ENCODE peak calls at places on chromosomes 5 and 9, in ten cellular contexts. One of them, this sample, is unnamed.

GRCh38 chr9:110207071-110207923 is 662 bp downstream of the C9orf152 start:
- DNase-seq in foreskin fibroblast: no peak
- DNase-seq in left ventricle myocardium inferior: no peak
- DNase-seq in GM06990: no peak
- DNase-seq in Panc1: no peak
- DNase-seq in tibial nerve: no peak
- DNase-seq in PC-9: peak; percentile 87
- DNase-seq in colonic mucosa: peak; percentile 91
- DNase-seq in progenitor cell of endocrine pancreas: peak; percentile 15
- DNase-seq in HCT116: no peak
- DNase-seq in this sample: no peak

GRCh38 chr5:130279386-130279785 is 375.1 kb downstream of the CHSY3 start:
- DNase-seq in foreskin fibroblast: no peak
- DNase-seq in left ventricle myocardium inferior: no peak
- DNase-seq in progenitor cell of endocrine pancreas: no peak
- DNase-seq in colonic mucosa: no peak
- DNase-seq in HCT116: no peak
- DNase-seq in Panc1: no peak
- DNase-seq in GM06990: no peak
- DNase-seq in tibial nerve: no peak
- DNase-seq in PC-9: no peak
- DNase-seq in this sample: no peak

GRCh38 chr5:179732918-179733763 is 519 bp downstream of the MAML1 start:
- DNase-seq in PC-9: no peak
- DNase-seq in GM06990: peak; percentile 39
- DNase-seq in left ventricle myocardium inferior: peak; percentile 34
- DNase-seq in Panc1: no peak
- DNase-seq in progenitor cell of endocrine pancreas: peak; percentile 29
- DNase-seq in HCT116: no peak
- DNase-seq in tibial nerve: peak; percentile 30
- DNase-seq in foreskin fibroblast: peak; percentile 23
- DNase-seq in colonic mucosa: peak; percentile 61
- DNase-seq in this sample: peak; percentile 61

GRCh38 chr5:136200761-136201160 is 7.8 kb upstream of the SMIM32 start:
- DNase-seq in foreskin fibroblast: no peak
- DNase-seq in HCT116: no peak
- DNase-seq in left ventricle myocardium inferior: no peak
- DNase-seq in progenitor cell of endocrine pancreas: no peak
- DNase-seq in colonic mucosa: no peak
- DNase-seq in PC-9: no peak
- DNase-seq in tibial nerve: no peak
- DNase-seq in Panc1: no peak
- DNase-seq in GM06990: no peak
- DNase-seq in this sample: no peak

GRCh38 chr5:128815201-128815600 is 150.1 kb upstream of the SLC27A6 start:
- DNase-seq in GM06990: no peak
- DNase-seq in tibial nerve: no peak
- DNase-seq in Panc1: no peak
- DNase-seq in foreskin fibroblast: peak; percentile 1
- DNase-seq in colonic mucosa: no peak
- DNase-seq in PC-9: no peak
- DNase-seq in HCT116: no peak
- DNase-seq in progenitor cell of endocrine pancreas: no peak
- DNase-seq in left ventricle myocardium inferior: no peak
- DNase-seq in this sample: no peak

GRCh38 chr5:55546991-55547390 is 12.2 kb upstream of the PLPP1 start:
- DNase-seq in PC-9: no peak
- DNase-seq in left ventricle myocardium inferior: no peak
- DNase-seq in foreskin fibroblast: no peak
- DNase-seq in GM06990: no peak
- DNase-seq in Panc1: no peak
- DNase-seq in HCT116: no peak
- DNase-seq in colonic mucosa: no peak
- DNase-seq in tibial nerve: no peak
- DNase-seq in progenitor cell of endocrine pancreas: no peak
- DNase-seq in this sample: no peak

GRCh38 chr5:79562351-79563246 is 48.7 kb upstream of the HOMER1 start:
- DNase-seq in GM06990: no peak
- DNase-seq in colonic mucosa: no peak
- DNase-seq in tibial nerve: no peak
- DNase-seq in left ventricle myocardium inferior: no peak
- DNase-seq in HCT116: no peak
- DNase-seq in PC-9: no peak
- DNase-seq in foreskin fibroblast: peak; percentile 39
- DNase-seq in Panc1: no peak
- DNase-seq in progenitor cell of endocrine pancreas: no peak
- DNase-seq in this sample: no peak

GRCh38 chr5:139650689-139651501 is 2.7 kb downstream of the CXXC5 start:
- DNase-seq in HCT116: no peak
- DNase-seq in foreskin fibroblast: no peak
- DNase-seq in tibial nerve: peak; percentile 59
- DNase-seq in GM06990: no peak
- DNase-seq in PC-9: peak; percentile 65
- DNase-seq in Panc1: no peak
- DNase-seq in colonic mucosa: peak; percentile 74
- DNase-seq in progenitor cell of endocrine pancreas: no peak
- DNase-seq in left ventricle myocardium inferior: peak; percentile 75
- DNase-seq in this sample: no peak

GRCh38 chr5:167853421-167853820 is 438.0 kb upstream of the WWC1 start:
- DNase-seq in colonic mucosa: no peak
- DNase-seq in tibial nerve: no peak
- DNase-seq in HCT116: no peak
- DNase-seq in left ventricle myocardium inferior: no peak
- DNase-seq in foreskin fibroblast: peak; percentile 0
- DNase-seq in PC-9: no peak
- DNase-seq in GM06990: no peak
- DNase-seq in Panc1: no peak
- DNase-seq in progenitor cell of endocrine pancreas: no peak
- DNase-seq in this sample: no peak

GRCh38 chr9:105887679-105888078 is 193.3 kb downstream of the TMEM38B start:
- DNase-seq in PC-9: no peak
- DNase-seq in HCT116: no peak
- DNase-seq in tibial nerve: no peak
- DNase-seq in colonic mucosa: no peak
- DNase-seq in progenitor cell of endocrine pancreas: no peak
- DNase-seq in Panc1: no peak
- DNase-seq in foreskin fibroblast: no peak
- DNase-seq in GM06990: no peak
- DNase-seq in left ventricle myocardium inferior: no peak
- DNase-seq in this sample: no peak
- TF ChIP-seq CTCF in PC-9: no peak
- TF ChIP-seq CTCF in HCT116: no peak
- TF ChIP-seq CTCF in tibial nerve: no peak
- TF ChIP-seq CTCF in colonic mucosa: no peak
- TF ChIP-seq CTCF in progenitor cell of endocrine pancreas: no peak
- TF ChIP-seq CTCF in Panc1: no peak
- TF ChIP-seq CTCF in foreskin fibroblast: no peak
- TF ChIP-seq CTCF in GM06990: no peak
- TF ChIP-seq CTCF in left ventricle myocardium inferior: no peak
- TF ChIP-seq CTCF in this sample: no peak

GRCh38 chr9:120776788-120777187 is 16.4 kb downstream of the FBXW2 start:
- DNase-seq in GM06990: no peak
- DNase-seq in Panc1: no peak
- DNase-seq in HCT116: no peak
- DNase-seq in left ventricle myocardium inferior: no peak
- DNase-seq in tibial nerve: no peak
- DNase-seq in colonic mucosa: no peak
- DNase-seq in foreskin fibroblast: no peak
- DNase-seq in PC-9: no peak
- DNase-seq in progenitor cell of endocrine pancreas: no peak
- DNase-seq in this sample: no peak

GRCh38 chr9:120777229-120777628 is 16.0 kb downstream of the FBXW2 start:
- DNase-seq in Panc1: no peak
- DNase-seq in GM06990: no peak
- DNase-seq in tibial nerve: no peak
- DNase-seq in colonic mucosa: no peak
- DNase-seq in PC-9: no peak
- DNase-seq in left ventricle myocardium inferior: no peak
- DNase-seq in foreskin fibroblast: no peak
- DNase-seq in HCT116: no peak
- DNase-seq in progenitor cell of endocrine pancreas: no peak
- DNase-seq in this sample: no peak

GRCh38 chr9:120773218-120773617 is 20.0 kb downstream of the FBXW2 start:
- DNase-seq in Panc1: no peak
- DNase-seq in progenitor cell of endocrine pancreas: no peak
- DNase-seq in colonic mucosa: no peak
- DNase-seq in GM06990: no peak
- DNase-seq in left ventricle myocardium inferior: no peak
- DNase-seq in PC-9: no peak
- DNase-seq in tibial nerve: no peak
- DNase-seq in foreskin fibroblast: no peak
- DNase-seq in HCT116: no peak
- DNase-seq in this sample: no peak

GRCh38 chr9:120775859-120776258 is 17.4 kb downstream of the FBXW2 start:
- DNase-seq in HCT116: no peak
- DNase-seq in Panc1: no peak
- DNase-seq in GM06990: no peak
- DNase-seq in colonic mucosa: no peak
- DNase-seq in progenitor cell of endocrine pancreas: no peak
- DNase-seq in PC-9: no peak
- DNase-seq in foreskin fibroblast: no peak
- DNase-seq in left ventricle myocardium inferior: no peak
- DNase-seq in tibial nerve: no peak
- DNase-seq in this sample: no peak

GRCh38 chr9:120774719-120775118 is 18.5 kb downstream of the FBXW2 start:
- DNase-seq in tibial nerve: no peak
- DNase-seq in GM06990: no peak
- DNase-seq in foreskin fibroblast: no peak
- DNase-seq in Panc1: no peak
- DNase-seq in colonic mucosa: no peak
- DNase-seq in left ventricle myocardium inferior: no peak
- DNase-seq in HCT116: no peak
- DNase-seq in progenitor cell of endocrine pancreas: no peak
- DNase-seq in PC-9: no peak
- DNase-seq in this sample: no peak
- TF ChIP-seq CTCF in tibial nerve: no peak
- TF ChIP-seq CTCF in GM06990: no peak
- TF ChIP-seq CTCF in foreskin fibroblast: no peak
- TF ChIP-seq CTCF in Panc1: no peak
- TF ChIP-seq CTCF in colonic mucosa: no peak
- TF ChIP-seq CTCF in left ventricle myocardium inferior: no peak
- TF ChIP-seq CTCF in HCT116: peak; percentile 9
- TF ChIP-seq CTCF in progenitor cell of endocrine pancreas: no peak
- TF ChIP-seq CTCF in PC-9: no peak
- TF ChIP-seq CTCF in this sample: no peak

GRCh38 chr9:122159026-122159924 is at the start of the genes MORN5 and NDUFA8:
- DNase-seq in left ventricle myocardium inferior: peak; percentile 95
- DNase-seq in HCT116: peak; percentile 94
- DNase-seq in progenitor cell of endocrine pancreas: peak; percentile 97
- DNase-seq in foreskin fibroblast: peak; percentile 95
- DNase-seq in PC-9: peak; percentile 81
- DNase-seq in tibial nerve: peak; percentile 94
- DNase-seq in GM06990: peak; percentile 94
- DNase-seq in colonic mucosa: peak; percentile 96
- DNase-seq in Panc1: peak; percentile 75
- DNase-seq in this sample: peak; percentile 97
- TF ChIP-seq CTCF in left ventricle myocardium inferior: peak; percentile 41
- TF ChIP-seq CTCF in HCT116: peak; percentile 9
- TF ChIP-seq CTCF in progenitor cell of endocrine pancreas: no peak
- TF ChIP-seq CTCF in foreskin fibroblast: no peak
- TF ChIP-seq CTCF in PC-9: no peak
- TF ChIP-seq CTCF in tibial nerve: no peak
- TF ChIP-seq CTCF in GM06990: no peak
- TF ChIP-seq CTCF in colonic mucosa: no peak
- TF ChIP-seq CTCF in Panc1: no peak
- TF ChIP-seq CTCF in this sample: no peak

GRCh38 chr9:89007568-89007967 is 16.3 kb downstream of the S1PR3 start:
- DNase-seq in PC-9: no peak
- DNase-seq in HCT116: no peak
- DNase-seq in tibial nerve: peak; percentile 2
- DNase-seq in colonic mucosa: peak; percentile 6
- DNase-seq in GM06990: no peak
- DNase-seq in foreskin fibroblast: no peak
- DNase-seq in progenitor cell of endocrine pancreas: no peak
- DNase-seq in left ventricle myocardium inferior: no peak
- DNase-seq in Panc1: no peak
- DNase-seq in this sample: no peak

GRCh38 chr9:89010526-89011089 is 19.3 kb downstream of the S1PR3 start:
- DNase-seq in HCT116: no peak
- DNase-seq in GM06990: no peak
- DNase-seq in Panc1: no peak
- DNase-seq in PC-9: no peak
- DNase-seq in progenitor cell of endocrine pancreas: no peak
- DNase-seq in tibial nerve: peak; percentile 1
- DNase-seq in foreskin fibroblast: no peak
- DNase-seq in left ventricle myocardium inferior: no peak
- DNase-seq in colonic mucosa: no peak
- DNase-seq in this sample: no peak

GRCh38 chr9:89010056-89010455 is 18.8 kb downstream of the S1PR3 start:
- DNase-seq in GM06990: no peak
- DNase-seq in progenitor cell of endocrine pancreas: no peak
- DNase-seq in colonic mucosa: no peak
- DNase-seq in tibial nerve: peak; percentile 2
- DNase-seq in foreskin fibroblast: no peak
- DNase-seq in Panc1: no peak
- DNase-seq in left ventricle myocardium inferior: no peak
- DNase-seq in HCT116: no peak
- DNase-seq in PC-9: no peak
- DNase-seq in this sample: no peak

GRCh38 chr9:89008346-89009048 is 17.2 kb downstream of the S1PR3 start:
- DNase-seq in Panc1: no peak
- DNase-seq in PC-9: no peak
- DNase-seq in tibial nerve: no peak
- DNase-seq in GM06990: no peak
- DNase-seq in left ventricle myocardium inferior: no peak
- DNase-seq in colonic mucosa: no peak
- DNase-seq in HCT116: no peak
- DNase-seq in foreskin fibroblast: no peak
- DNase-seq in progenitor cell of endocrine pancreas: no peak
- DNase-seq in this sample: no peak

DNA sequence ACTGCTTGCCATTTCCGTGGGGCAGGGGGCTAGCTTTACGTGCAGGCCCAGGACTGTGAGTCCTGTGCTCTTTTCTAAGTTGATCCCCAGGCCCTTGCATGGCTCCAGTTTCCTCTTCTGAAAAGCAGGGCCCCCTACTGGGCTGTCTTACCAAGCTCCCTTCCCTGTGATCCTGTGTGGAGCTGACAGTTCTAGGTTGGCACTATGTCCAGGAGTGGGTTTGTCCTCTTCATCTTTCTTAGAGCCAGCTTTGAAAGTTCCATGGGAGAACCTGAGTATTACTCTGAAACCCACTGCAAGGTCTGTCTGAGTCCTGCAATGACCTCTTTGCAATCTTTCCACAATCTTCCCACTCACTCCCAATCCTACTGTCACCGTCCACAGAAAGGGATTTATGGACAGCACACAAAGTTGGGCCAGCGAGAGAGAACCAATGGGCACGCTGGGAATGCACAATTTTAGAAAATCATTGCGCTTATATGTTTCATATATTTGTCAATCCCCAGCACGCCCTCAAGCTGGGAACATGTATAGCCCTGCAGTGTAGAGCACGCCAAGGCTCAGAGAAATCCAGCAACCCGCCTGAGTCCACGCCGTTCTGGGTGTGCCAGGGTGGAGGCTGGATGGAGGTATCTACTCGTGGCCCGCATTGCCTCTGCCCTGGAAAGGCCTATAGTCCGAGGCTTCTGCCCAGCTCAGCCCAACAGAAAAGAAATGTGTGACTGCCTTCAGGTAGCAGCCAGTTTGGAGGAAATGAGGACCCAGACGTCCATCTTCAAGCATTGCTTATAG is 18.0 kb downstream of the S1PR3 start:
- DNase-seq in PC-9: no peak
- DNase-seq in HCT116: no peak
- DNase-seq in left ventricle myocardium inferior: no peak
- DNase-seq in GM06990: no peak
- DNase-seq in colonic mucosa: no peak
- DNase-seq in Panc1: no peak
- DNase-seq in tibial nerve: peak; percentile 2
- DNase-seq in progenitor cell of endocrine pancreas: no peak
- DNase-seq in foreskin fibroblast: no peak
- DNase-seq in this sample: no peak
- TF ChIP-seq CTCF in PC-9: no peak
- TF ChIP-seq CTCF in HCT116: peak; percentile 30
- TF ChIP-seq CTCF in left ventricle myocardium inferior: no peak
- TF ChIP-seq CTCF in GM06990: no peak
- TF ChIP-seq CTCF in colonic mucosa: no peak
- TF ChIP-seq CTCF in Panc1: peak; percentile 12
- TF ChIP-seq CTCF in tibial nerve: no peak
- TF ChIP-seq CTCF in progenitor cell of endocrine pancreas: no peak
- TF ChIP-seq CTCF in foreskin fibroblast: peak; percentile 27
- TF ChIP-seq CTCF in this sample: no peak

This sample was measured in GM13977.